ENCODE peak calls at places on chromosomes 2 and 18, in nine cellular contexts. One of them, this sample, is unnamed.

GRCh38 chr2:203935568-203935967 is 995 bp upstream of the ICOS start:
- DNase-seq in A673: no peak
- DNase-seq in GF-D8: no peak
- DNase-seq in caudate nucleus: no peak
- DNase-seq in astrocyte of the cerebellum: no peak
- DNase-seq in smooth muscle cell of the brain vasculature: no peak
- DNase-seq in GM12865: no peak
- DNase-seq in A549: no peak
- DNase-seq in left cardiac atrium: no peak
- DNase-seq in this sample: no peak

GRCh38 chr2:207161724-207162123 is 4.0 kb downstream of the KLF7 start:
- DNase-seq in GM12865: no peak
- DNase-seq in left cardiac atrium: no peak
- DNase-seq in smooth muscle cell of the brain vasculature: no peak
- DNase-seq in A549: no peak
- DNase-seq in astrocyte of the cerebellum: no peak
- DNase-seq in caudate nucleus: no peak
- DNase-seq in GF-D8: no peak
- DNase-seq in A673: no peak
- DNase-seq in this sample: no peak

GRCh38 chr2:182228741-182229140 is 198.1 kb downstream of the PDE1A start:
- DNase-seq in smooth muscle cell of the brain vasculature: no peak
- DNase-seq in astrocyte of the cerebellum: no peak
- DNase-seq in GM12865: no peak
- DNase-seq in GF-D8: no peak
- DNase-seq in A673: no peak
- DNase-seq in A549: no peak
- DNase-seq in left cardiac atrium: no peak
- DNase-seq in caudate nucleus: no peak
- DNase-seq in this sample: no peak

GRCh38 chr2:69767034-69767433 is 25.1 kb downstream of the ANXA4 start:
- DNase-seq in left cardiac atrium: no peak
- DNase-seq in A549: no peak
- DNase-seq in GM12865: no peak
- DNase-seq in smooth muscle cell of the brain vasculature: no peak
- DNase-seq in caudate nucleus: no peak
- DNase-seq in GF-D8: no peak
- DNase-seq in A673: no peak
- DNase-seq in astrocyte of the cerebellum: no peak
- DNase-seq in this sample: peak

GRCh38 chr2:54606393-54606973 is 117.0 kb upstream of the EML6 start:
- DNase-seq in smooth muscle cell of the brain vasculature: no peak
- DNase-seq in caudate nucleus: no peak
- DNase-seq in left cardiac atrium: no peak
- DNase-seq in A549: no peak
- DNase-seq in astrocyte of the cerebellum: no peak
- DNase-seq in GM12865: no peak
- DNase-seq in GF-D8: no peak
- DNase-seq in A673: no peak
- DNase-seq in this sample: no peak

GRCh38 chr2:105437708-105438103 is 38.9 kb upstream of the FHL2 start:
- DNase-seq in left cardiac atrium: no peak
- DNase-seq in A673: no peak
- DNase-seq in GF-D8: no peak
- DNase-seq in A549: no peak
- DNase-seq in smooth muscle cell of the brain vasculature: peak
- DNase-seq in GM12865: no peak
- DNase-seq in astrocyte of the cerebellum: no peak
- DNase-seq in caudate nucleus: no peak
- DNase-seq in this sample: no peak

GRCh38 chr18:62101236-62101635 is 85.6 kb downstream of the PIGN start:
- DNase-seq in GM12865: no peak
- DNase-seq in caudate nucleus: no peak
- DNase-seq in GF-D8: no peak
- DNase-seq in A549: no peak
- DNase-seq in astrocyte of the cerebellum: no peak
- DNase-seq in A673: no peak
- DNase-seq in left cardiac atrium: no peak
- DNase-seq in smooth muscle cell of the brain vasculature: no peak
- DNase-seq in this sample: no peak

GRCh38 chr2:145692971-145693478 is 1173.1 kb upstream of the ZEB2 start:
- DNase-seq in left cardiac atrium: no peak
- DNase-seq in GM12865: peak
- DNase-seq in caudate nucleus: no peak
- DNase-seq in smooth muscle cell of the brain vasculature: no peak
- DNase-seq in GF-D8: peak
- DNase-seq in astrocyte of the cerebellum: peak
- DNase-seq in A549: no peak
- DNase-seq in A673: no peak
- DNase-seq in this sample: no peak

GRCh38 chr2:230777681-230778080 is 65.0 kb downstream of the CAB39 start:
- DNase-seq in smooth muscle cell of the brain vasculature: no peak
- DNase-seq in caudate nucleus: no peak
- DNase-seq in left cardiac atrium: no peak
- DNase-seq in GF-D8: no peak
- DNase-seq in GM12865: no peak
- DNase-seq in astrocyte of the cerebellum: no peak
- DNase-seq in A549: no peak
- DNase-seq in A673: no peak
- DNase-seq in this sample: no peak

GRCh38 chr2:176944998-176945397 is 267.6 kb upstream of the HNRNPA3 start:
- DNase-seq in A549: no peak
- DNase-seq in astrocyte of the cerebellum: no peak
- DNase-seq in GM12865: no peak
- DNase-seq in smooth muscle cell of the brain vasculature: no peak
- DNase-seq in GF-D8: no peak
- DNase-seq in caudate nucleus: no peak
- DNase-seq in left cardiac atrium: no peak
- DNase-seq in A673: no peak
- DNase-seq in this sample: no peak

GRCh38 chr2:239530749-239531316 is 130.0 kb upstream of the HDAC4 start:
- DNase-seq in A673: no peak
- DNase-seq in caudate nucleus: no peak
- DNase-seq in smooth muscle cell of the brain vasculature: no peak
- DNase-seq in astrocyte of the cerebellum: no peak
- DNase-seq in GF-D8: no peak
- DNase-seq in GM12865: no peak
- DNase-seq in left cardiac atrium: no peak
- DNase-seq in A549: no peak
- DNase-seq in this sample: no peak

GRCh38 chr2:231294578-231295362 is 96.3 kb downstream of the ARMC9 start:
- DNase-seq in GM12865: no peak
- DNase-seq in left cardiac atrium: no peak
- DNase-seq in A549: no peak
- DNase-seq in GF-D8: no peak
- DNase-seq in smooth muscle cell of the brain vasculature: no peak
- DNase-seq in caudate nucleus: no peak
- DNase-seq in A673: no peak
- DNase-seq in astrocyte of the cerebellum: no peak
- DNase-seq in this sample: no peak

GRCh38 chr2:228700638-228701037 is 519.2 kb upstream of the SPHKAP start:
- DNase-seq in left cardiac atrium: no peak
- DNase-seq in GM12865: no peak
- DNase-seq in caudate nucleus: no peak
- DNase-seq in GF-D8: no peak
- DNase-seq in A549: no peak
- DNase-seq in A673: peak
- DNase-seq in astrocyte of the cerebellum: peak
- DNase-seq in smooth muscle cell of the brain vasculature: no peak
- DNase-seq in this sample: no peak

GRCh38 chr2:230908595-230909191 is 16.3 kb downstream of the GPR55 start:
- DNase-seq in astrocyte of the cerebellum: no peak
- DNase-seq in A549: peak
- DNase-seq in caudate nucleus: no peak
- DNase-seq in GF-D8: peak
- DNase-seq in left cardiac atrium: no peak
- DNase-seq in smooth muscle cell of the brain vasculature: peak
- DNase-seq in A673: peak
- DNase-seq in GM12865: peak
- DNase-seq in this sample: no peak

GRCh38 chr2:46645681-46646162 is 166.4 kb downstream of the TMEM247 start:
- DNase-seq in astrocyte of the cerebellum: peak
- DNase-seq in GF-D8: no peak
- DNase-seq in caudate nucleus: no peak
- DNase-seq in GM12865: no peak
- DNase-seq in A549: no peak
- DNase-seq in smooth muscle cell of the brain vasculature: no peak
- DNase-seq in left cardiac atrium: peak
- DNase-seq in A673: peak
- DNase-seq in this sample: no peak

GRCh38 chr2:201696151-201696659 is 2.2 kb downstream of the MPP4 start:
- DNase-seq in caudate nucleus: no peak
- DNase-seq in left cardiac atrium: no peak
- DNase-seq in astrocyte of the cerebellum: peak
- DNase-seq in A673: peak
- DNase-seq in GM12865: no peak
- DNase-seq in GF-D8: no peak
- DNase-seq in A549: no peak
- DNase-seq in smooth muscle cell of the brain vasculature: peak
- DNase-seq in this sample: no peak

GRCh38 chr18:43422483-43422882 is 145.2 kb upstream of the SYT4 start:
- DNase-seq in smooth muscle cell of the brain vasculature: no peak
- DNase-seq in caudate nucleus: no peak
- DNase-seq in A673: peak
- DNase-seq in left cardiac atrium: no peak
- DNase-seq in A549: no peak
- DNase-seq in GM12865: no peak
- DNase-seq in GF-D8: no peak
- DNase-seq in astrocyte of the cerebellum: no peak
- DNase-seq in this sample: no peak

GRCh38 chr2:104818249-104818648 is 35.7 kb upstream of the POU3F3 start:
- DNase-seq in left cardiac atrium: no peak
- DNase-seq in astrocyte of the cerebellum: no peak
- DNase-seq in caudate nucleus: no peak
- DNase-seq in smooth muscle cell of the brain vasculature: no peak
- DNase-seq in A673: no peak
- DNase-seq in GM12865: no peak
- DNase-seq in GF-D8: no peak
- DNase-seq in A549: no peak
- DNase-seq in this sample: no peak

GRCh38 chr2:20599861-20600461 is 50.9 kb downstream of the HS1BP3 start:
- DNase-seq in left cardiac atrium: peak
- DNase-seq in astrocyte of the cerebellum: no peak
- DNase-seq in smooth muscle cell of the brain vasculature: no peak
- DNase-seq in A549: no peak
- DNase-seq in GM12865: no peak
- DNase-seq in A673: no peak
- DNase-seq in caudate nucleus: no peak
- DNase-seq in GF-D8: no peak
- DNase-seq in this sample: peak

GRCh38 chr2:63189026-63189425 is 138.4 kb downstream of the OTX1 start:
- DNase-seq in A549: peak
- DNase-seq in GF-D8: no peak
- DNase-seq in caudate nucleus: no peak
- DNase-seq in A673: peak
- DNase-seq in smooth muscle cell of the brain vasculature: no peak
- DNase-seq in GM12865: peak
- DNase-seq in left cardiac atrium: no peak
- DNase-seq in astrocyte of the cerebellum: no peak
- DNase-seq in this sample: no peak

GRCh38 chr2:57434952-57435351 is 611.7 kb upstream of the VRK2 start:
- DNase-seq in GF-D8: no peak
- DNase-seq in left cardiac atrium: no peak
- DNase-seq in A673: no peak
- DNase-seq in smooth muscle cell of the brain vasculature: no peak
- DNase-seq in A549: no peak
- DNase-seq in GM12865: no peak
- DNase-seq in astrocyte of the cerebellum: no peak
- DNase-seq in caudate nucleus: no peak
- DNase-seq in this sample: no peak

GRCh38 chr2:122519366-122519765 is 763.9 kb downstream of the TSN start:
- DNase-seq in GF-D8: no peak
- DNase-seq in GM12865: no peak
- DNase-seq in astrocyte of the cerebellum: no peak
- DNase-seq in left cardiac atrium: no peak
- DNase-seq in A673: no peak
- DNase-seq in caudate nucleus: no peak
- DNase-seq in A549: no peak
- DNase-seq in smooth muscle cell of the brain vasculature: no peak
- DNase-seq in this sample: no peak

GRCh38 chr2:138403431-138403927 is 98.1 kb upstream of the SPOPL start:
- DNase-seq in GF-D8: no peak
- DNase-seq in left cardiac atrium: no peak
- DNase-seq in A673: no peak
- DNase-seq in A549: no peak
- DNase-seq in smooth muscle cell of the brain vasculature: no peak
- DNase-seq in caudate nucleus: no peak
- DNase-seq in GM12865: no peak
- DNase-seq in astrocyte of the cerebellum: no peak
- DNase-seq in this sample: no peak

GRCh38 chr2:17821535-17822451 is 5.5 kb downstream of the MSGN1 start:
- DNase-seq in astrocyte of the cerebellum: no peak
- DNase-seq in caudate nucleus: no peak
- DNase-seq in GM12865: peak
- DNase-seq in smooth muscle cell of the brain vasculature: no peak
- DNase-seq in A549: no peak
- DNase-seq in left cardiac atrium: no peak
- DNase-seq in GF-D8: no peak
- DNase-seq in A673: no peak
- DNase-seq in this sample: no peak

GRCh38 chr2:113890253-113891235 is 655 bp downstream of the ACTR3 start:
- DNase-seq in A549: peak
- DNase-seq in GF-D8: peak
- DNase-seq in GM12865: peak
- DNase-seq in left cardiac atrium: peak
- DNase-seq in astrocyte of the cerebellum: peak
- DNase-seq in A673: peak
- DNase-seq in smooth muscle cell of the brain vasculature: no peak
- DNase-seq in caudate nucleus: no peak
- DNase-seq in this sample: peak

GRCh38 chr2:176554107-176555048 is 285.1 kb downstream of the MTX2 start:
- DNase-seq in left cardiac atrium: peak
- DNase-seq in A549: peak
- DNase-seq in A673: peak
- DNase-seq in GF-D8: no peak
- DNase-seq in caudate nucleus: no peak
- DNase-seq in smooth muscle cell of the brain vasculature: peak
- DNase-seq in astrocyte of the cerebellum: peak
- DNase-seq in GM12865: peak
- DNase-seq in this sample: peak

GRCh38 chr2:172518995-172519394 is 36.9 kb upstream of the PDK1 start:
- DNase-seq in A673: no peak
- DNase-seq in left cardiac atrium: no peak
- DNase-seq in caudate nucleus: no peak
- DNase-seq in smooth muscle cell of the brain vasculature: no peak
- DNase-seq in astrocyte of the cerebellum: no peak
- DNase-seq in A549: no peak
- DNase-seq in GF-D8: no peak
- DNase-seq in GM12865: no peak
- DNase-seq in this sample: no peak

GRCh38 chr18:8045890-8046289 is 478.8 kb downstream of the PTPRM start:
- DNase-seq in A549: no peak
- DNase-seq in A673: no peak
- DNase-seq in GM12865: no peak
- DNase-seq in astrocyte of the cerebellum: no peak
- DNase-seq in GF-D8: no peak
- DNase-seq in smooth muscle cell of the brain vasculature: no peak
- DNase-seq in caudate nucleus: no peak
- DNase-seq in left cardiac atrium: no peak
- DNase-seq in this sample: no peak

GRCh38 chr2:217799553-217800432 is 203.0 kb downstream of the TNS1 start:
- DNase-seq in A549: no peak
- DNase-seq in A673: no peak
- DNase-seq in smooth muscle cell of the brain vasculature: no peak
- DNase-seq in caudate nucleus: no peak
- DNase-seq in astrocyte of the cerebellum: no peak
- DNase-seq in left cardiac atrium: no peak
- DNase-seq in GM12865: no peak
- DNase-seq in GF-D8: no peak
- DNase-seq in this sample: no peak

GRCh38 chr2:203869610-203870042 is 2.1 kb downstream of the CTLA4 start:
- DNase-seq in A673: no peak
- DNase-seq in A549: no peak
- DNase-seq in caudate nucleus: no peak
- DNase-seq in smooth muscle cell of the brain vasculature: no peak
- DNase-seq in GF-D8: no peak
- DNase-seq in astrocyte of the cerebellum: no peak
- DNase-seq in left cardiac atrium: no peak
- DNase-seq in GM12865: no peak
- DNase-seq in this sample: no peak

GRCh38 chr2:165064743-165065142 is 109.4 kb upstream of the SLC38A11 start:
- DNase-seq in A673: no peak
- DNase-seq in GM12865: no peak
- DNase-seq in left cardiac atrium: no peak
- DNase-seq in smooth muscle cell of the brain vasculature: no peak
- DNase-seq in astrocyte of the cerebellum: no peak
- DNase-seq in GF-D8: no peak
- DNase-seq in caudate nucleus: no peak
- DNase-seq in A549: no peak
- DNase-seq in this sample: no peak